ENCODE peak calls at places on chromosomes 2 and 18, in eight cellular contexts. A is colonic mucosa, W is foreskin fibroblast, H is neural progenitor cell, V is spleen, C is fibroblast of pulmonary artery, T is pancreas, P is choroid plexus epithelial cell. D is an unnamed sample.

GRCh38 chr2:194545978-194546377 is 1111.0 kb upstream of the SLC39A10 start:
- DNase-seq in T (no peak), A (no peak), W (peak; percentile 1), C (peak; percentile 15), P (peak; percentile 34), H (no peak), V (no peak), D (no peak)

GRCh38 chr2:171134624-171135230 is 26.0 kb downstream of the TLK1 start:
- DNase-seq in C (peak; percentile 7), H (peak; percentile 28), V (no peak), W (no peak), A (no peak), P (peak; percentile 16), T (no peak), D (no peak)

GRCh38 chr2:3355951-3356569 is 21.6 kb downstream of the EIPR1 start:
- DNase-seq in A (no peak), C (no peak), P (no peak), H (no peak), T (peak; percentile 37), W (no peak), V (no peak), D (no peak)

GRCh38 chr2:237364655-237365054 is 49.3 kb downstream of the COL6A3 start:
- DNase-seq in A (no peak), H (no peak), P (no peak), T (no peak), C (no peak), V (no peak), W (no peak), D (no peak)

GRCh38 chr2:189880963-189881362 is 96.7 kb downstream of the PMS1 start:
- DNase-seq in P (no peak), H (no peak), C (no peak), W (no peak), V (no peak), A (no peak), T (no peak), D (no peak)

GRCh38 chr2:239824866-239825704 is 200.1 kb downstream of the NDUFA10 start:
- DNase-seq in T (no peak), V (peak; percentile 46), W (no peak), H (no peak), A (peak; percentile 12), P (no peak), C (no peak), D (no peak)

GRCh38 chr18:57437782-57438668 is 2.9 kb downstream of the ONECUT2 start:
- DNase-seq in H (peak; percentile 97), V (peak; percentile 81), P (peak; percentile 38), C (peak; percentile 70), T (peak; percentile 70), W (peak; percentile 71), A (peak; percentile 55), D (peak; percentile 44)

GRCh38 chr18:48003426-48004349 is 73.2 kb upstream of the SMAD2 start:
- DNase-seq in P (peak; percentile 79), H (no peak), A (peak; percentile 76), W (peak; percentile 81), C (peak; percentile 67), V (no peak), T (peak; percentile 71), D (no peak)

GRCh38 chr2:109048159-109048558 is 59.1 kb upstream of the EDAR start:
- DNase-seq in W (no peak), V (no peak), P (no peak), A (no peak), T (no peak), C (no peak), H (no peak), D (no peak)

GRCh38 chr2:46435353-46435752 is 44.0 kb upstream of the TMEM247 start:
- DNase-seq in H (no peak), V (no peak), W (no peak), C (no peak), T (no peak), A (no peak), P (no peak), D (no peak)

GRCh38 chr18:62610509-62611394 is 87.9 kb downstream of the ZCCHC2 start:
- DNase-seq in H (peak; percentile 80), V (no peak), W (peak; percentile 31), T (no peak), P (no peak), A (no peak), C (no peak), D (no peak)
- H3K4me3 ChIP-seq in H (peak overlapping the region; percentile 21), V (no peak overlapping the region), W (no peak overlapping the region), T (no peak overlapping the region), P (no peak overlapping the region), A (no peak overlapping the region), C (peak overlapping the region; percentile 13), D (no peak overlapping the region)

DNA sequence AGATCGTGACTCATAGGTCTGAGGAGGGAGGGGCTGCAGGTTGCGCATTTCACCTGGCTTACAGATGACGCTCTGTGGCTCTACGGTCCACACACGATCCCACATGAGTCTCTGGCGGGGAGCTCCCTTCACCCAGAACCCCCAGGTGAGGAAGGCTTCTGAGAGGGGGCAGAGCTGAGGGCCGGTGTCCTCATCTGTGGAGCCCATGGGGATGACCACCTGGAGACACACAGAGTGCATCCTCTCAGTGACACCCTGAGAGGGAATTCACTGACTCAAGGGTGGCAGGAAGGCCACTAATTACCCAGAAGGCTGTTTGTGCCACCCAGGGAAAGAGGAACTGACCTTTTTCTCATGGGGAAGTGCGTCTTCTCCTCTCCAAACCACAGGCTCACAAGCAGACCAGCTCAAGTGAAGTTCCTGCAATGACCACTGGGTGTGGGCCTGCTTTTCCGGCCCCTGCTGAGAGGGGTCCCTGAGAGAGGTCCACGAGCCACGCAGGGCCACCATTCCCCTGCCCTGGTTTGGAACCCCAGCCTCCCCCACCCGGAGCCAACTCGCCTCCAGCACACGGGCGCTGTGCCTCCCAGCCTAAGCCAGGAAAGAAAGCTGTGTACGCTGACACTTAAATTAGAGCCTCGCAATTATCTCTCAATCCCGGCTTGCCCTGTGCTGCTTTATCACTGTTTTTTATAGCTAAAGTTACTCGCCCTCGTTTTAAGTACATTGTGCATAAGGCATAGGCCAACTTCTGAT is 114.1 kb downstream of the BCL11A start:
- DNase-seq in C (peak; percentile 10), H (peak; percentile 24), T (no peak), P (peak; percentile 35), V (peak; percentile 93), A (peak; percentile 55), W (no peak), D (no peak)
- TF ChIP-seq CTCF in C (peak; percentile 47), H (peak; percentile 44), T (peak; percentile 32), P (peak; percentile 67), V (peak; percentile 49), A (peak; percentile 51), W (no peak), D (no peak)

GRCh38 chr18:21404426-21404825 is 162.4 kb downstream of the GREB1L start:
- DNase-seq in T (no peak), C (no peak), H (no peak), V (no peak), P (no peak), W (no peak), A (no peak), D (no peak)

GRCh38 chr18:21406111-21406510 is 164.1 kb downstream of the GREB1L start:
- DNase-seq in P (no peak), V (no peak), A (no peak), C (no peak), W (peak; percentile 7), H (no peak), T (no peak), D (no peak)

GRCh38 chr18:21398121-21398520 is 156.1 kb downstream of the GREB1L start:
- DNase-seq in T (no peak), P (no peak), C (no peak), A (no peak), H (no peak), V (no peak), W (no peak), D (no peak)

DNA sequence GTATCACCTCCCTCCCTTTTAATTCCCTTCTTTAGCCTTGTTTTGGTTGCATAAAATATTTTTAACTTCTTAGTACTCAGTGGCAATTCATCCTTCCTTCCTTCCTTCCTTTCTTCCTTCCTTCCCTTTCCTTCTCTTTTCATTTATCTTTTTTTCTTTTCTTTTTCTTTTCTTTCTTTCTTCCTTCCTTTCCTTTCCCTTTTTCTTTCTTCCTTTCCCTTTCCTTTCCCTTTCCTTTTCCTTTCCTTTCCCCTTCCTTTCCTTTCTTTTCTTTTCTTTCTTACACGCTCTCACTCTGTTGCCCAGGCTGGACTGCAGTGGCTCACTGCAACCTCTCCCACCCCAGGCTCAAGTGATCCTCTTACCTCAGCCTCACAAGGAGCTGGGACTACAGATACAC is 160.2 kb downstream of the GREB1L start:
- DNase-seq in T (no peak), H (no peak), A (no peak), V (no peak), W (no peak), C (no peak), P (no peak), D (no peak)
- H3K4me3 ChIP-seq in T (no peak overlapping the region), H (no peak overlapping the region), A (no peak overlapping the region), V (no peak overlapping the region), W (no peak overlapping the region), C (no peak overlapping the region), P (no peak overlapping the region), D (no peak overlapping the region)

GRCh38 chr2:128172191-128172590 is 81.2 kb downstream of the UGGT1 start:
- DNase-seq in H (peak; percentile 16), C (no peak), W (no peak), T (no peak), V (no peak), A (no peak), P (peak; percentile 21), D (no peak)
- TF ChIP-seq CTCF in H (peak; percentile 50), C (peak; percentile 39), W (peak; percentile 30), T (no peak), V (no peak), A (no peak), P (peak; percentile 47), D (peak; percentile 53)

DNA sequence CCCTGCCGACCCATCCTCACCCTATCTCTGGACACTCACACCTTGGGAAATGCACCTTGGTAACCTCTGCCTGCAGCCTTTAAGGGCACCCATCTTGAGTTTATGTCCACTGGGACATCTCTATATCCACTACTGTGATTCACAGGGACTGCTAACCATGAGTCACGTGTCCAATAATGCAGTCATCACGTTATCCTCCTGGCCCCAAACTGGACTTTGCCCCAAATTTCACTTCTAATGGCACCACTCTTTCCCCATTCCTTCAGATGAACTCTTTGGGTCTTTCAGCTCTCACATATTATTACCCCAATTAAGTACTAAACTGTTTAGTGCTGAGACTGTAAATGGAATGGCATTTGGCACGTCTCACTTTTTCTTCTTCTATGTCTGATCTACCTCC is 71.2 kb upstream of the TMEM200C start:
- DNase-seq in W (peak; percentile 6), C (no peak), P (no peak), A (no peak), T (no peak), H (no peak), V (no peak), D (no peak)
- H3K4me3 ChIP-seq in W (no peak overlapping the region), C (no peak overlapping the region), P (no peak overlapping the region), A (no peak overlapping the region), T (no peak overlapping the region), H (no peak overlapping the region), V (no peak overlapping the region), D (no peak overlapping the region)

DNA sequence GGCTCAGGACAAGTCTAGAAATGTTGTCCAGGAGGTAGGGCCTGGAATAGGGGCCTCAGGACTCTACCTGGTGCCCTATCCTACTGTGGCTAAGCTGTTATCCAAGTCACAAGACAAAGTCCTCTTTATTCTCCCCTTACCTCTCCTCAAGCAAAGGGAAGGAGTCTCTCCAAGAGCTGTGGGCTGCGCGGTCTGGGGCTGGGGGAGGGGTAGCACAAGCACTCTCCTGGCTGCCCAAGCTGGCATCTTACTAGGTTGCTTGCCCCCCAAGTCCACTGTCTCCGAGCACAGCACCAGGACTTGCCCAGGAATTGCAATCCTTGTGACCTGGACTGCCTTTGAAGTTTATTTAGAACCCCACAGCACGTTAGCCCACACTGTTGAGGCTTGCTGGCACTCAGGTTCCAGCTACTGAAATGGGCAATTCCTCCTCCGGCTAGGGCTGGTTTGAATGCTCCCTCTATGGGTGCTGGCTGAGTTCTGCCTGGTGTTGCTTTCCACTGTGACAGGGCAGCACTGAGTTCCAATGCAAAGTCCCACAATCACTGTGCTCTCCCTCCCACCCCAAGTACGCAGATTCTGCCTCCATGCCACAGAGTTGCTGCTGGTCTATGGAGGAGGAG is 18.5 kb downstream of the DHRS9 start:
- DNase-seq in H (no peak), T (no peak), A (no peak), C (no peak), P (no peak), V (no peak), W (no peak), D (no peak)
- TF ChIP-seq CTCF in H (peak; percentile 6), T (no peak), A (no peak), C (no peak), P (peak; percentile 12), V (no peak), W (no peak), D (no peak)